ENCODE peak calls at places on chromosomes 11 and 22, in seven cellular contexts. Q is effector memory CD4-positive, alpha-beta T cell; Y is CD8-positive, alpha-beta memory T cell; M is T-helper 1 cell; X is heart right ventricle; G is HepG2; B is heart left ventricle. H is an unnamed sample.

GRCh38 chr11:6705905-6706535 is 22.9 kb upstream of the MRPL17 start:
- DNase-seq in Q (peak; percentile 15), Y (no peak), M (peak; percentile 19), X (no peak), G (peak; percentile 20), B (peak; percentile 46), H (peak; percentile 44)

GRCh38 chr11:122100222-122101080 is 15.6 kb downstream of the BLID start:
- DNase-seq in Q (no peak), Y (no peak), M (no peak), X (peak; percentile 50), G (no peak), B (peak; percentile 58), H (peak; percentile 11)

GRCh38 chr22:36612458-36612857 is 83.5 kb upstream of the EIF3D start:
- DNase-seq in Q (no peak), Y (no peak), M (no peak), X (no peak), G (no peak), B (no peak), H (no peak)

GRCh38 chr11:74248469-74248868 is 63.0 kb downstream of the P4HA3 start:
- DNase-seq in Q (no peak), Y (no peak), M (no peak), X (no peak), G (no peak), B (no peak), H (no peak)

GRCh38 chr11:62193954-62194353 is 3.9 kb downstream of the SCGB1D1 start:
- DNase-seq in Q (no peak), Y (no peak), M (no peak), X (no peak), G (no peak), B (no peak), H (no peak)

GRCh38 chr11:65516135-65516968 is 8.5 kb upstream of the SCYL1 start:
- DNase-seq in Q (no peak), Y (no peak), M (no peak), X (no peak), G (no peak), B (no peak), H (no peak)

GRCh38 chr11:101034076-101034475 is 95.5 kb downstream of the PGR start:
- DNase-seq in Q (no peak), Y (no peak), M (no peak), X (peak; percentile 45), G (no peak), B (peak; percentile 76), H (no peak)

GRCh38 chr11:31199403-31199802 is 170.1 kb downstream of the DCDC1 start:
- DNase-seq in Q (no peak), Y (no peak), M (no peak), X (no peak), G (no peak), B (no peak), H (no peak)

GRCh38 chr11:115761817-115762216 is 257.6 kb upstream of the CADM1 start:
- DNase-seq in Q (no peak), Y (no peak), M (no peak), X (no peak), G (no peak), B (no peak), H (no peak)

GRCh38 chr11:78460468-78460867 is 42.8 kb upstream of the GAB2 start:
- DNase-seq in Q (no peak), Y (no peak), M (no peak), X (no peak), G (no peak), B (no peak), H (no peak)

GRCh38 chr22:44693756-44694155 is 8.2 kb upstream of the PRR5 start:
- DNase-seq in Q (no peak), Y (no peak), M (no peak), X (no peak), G (no peak), B (no peak), H (no peak)

GRCh38 chr11:82046778-82047177 is 686.9 kb downstream of the FAM181B start:
- DNase-seq in Q (no peak), Y (no peak), M (no peak), X (no peak), G (no peak), B (no peak), H (no peak)

GRCh38 chr11:75203138-75203537 is 37.4 kb upstream of the TPBGL start:
- DNase-seq in Q (no peak), Y (no peak), M (no peak), X (no peak), G (no peak), B (no peak), H (no peak)

GRCh38 chr11:104222464-104222863 is 58.5 kb upstream of the PDGFD start:
- DNase-seq in Q (no peak), Y (no peak), M (no peak), X (no peak), G (no peak), B (no peak), H (no peak)

GRCh38 chr22:26367402-26368245 is 61.4 kb upstream of the ASPHD2 start:
- DNase-seq in Q (peak; percentile 29), Y (peak; percentile 48), M (peak; percentile 42), X (no peak), G (peak; percentile 54), B (no peak), H (peak; percentile 57)

GRCh38 chr22:30212363-30212995 is 34.1 kb downstream of the LIF start:
- DNase-seq in Q (no peak), Y (no peak), M (no peak), X (peak; percentile 47), G (peak; percentile 96), B (no peak), H (peak; percentile 49)

GRCh38 chr11:15672822-15673221 is 558.1 kb downstream of the INSC start:
- DNase-seq in Q (no peak), Y (no peak), M (no peak), X (no peak), G (no peak), B (no peak), H (no peak)

GRCh38 chr11:11346249-11346648 is 6.8 kb downstream of the CSNK2A3 start:
- DNase-seq in Q (no peak), Y (no peak), M (no peak), X (no peak), G (no peak), B (no peak), H (no peak)

GRCh38 chr11:130179396-130180306 is 20.1 kb downstream of the ST14 start:
- DNase-seq in Q (no peak), Y (no peak), M (no peak), X (no peak), G (no peak), B (no peak), H (peak; percentile 80)

GRCh38 chr22:47335460-47335859 is 573.0 kb downstream of the TBC1D22A start:
- DNase-seq in Q (no peak), Y (no peak), M (no peak), X (no peak), G (no peak), B (no peak), H (no peak)

GRCh38 chr22:25942126-25942988 is 200.4 kb downstream of the MYO18B start:
- DNase-seq in Q (no peak), Y (no peak), M (no peak), X (no peak), G (no peak), B (peak; percentile 42), H (no peak)

GRCh38 chr11:66113132-66113856 is 43.2 kb downstream of the PACS1 start:
- DNase-seq in Q (no peak), Y (no peak), M (no peak), X (no peak), G (peak; percentile 53), B (no peak), H (no peak)

GRCh38 chr11:84899740-84900139 is 727.4 kb downstream of the DLG2 start:
- DNase-seq in Q (no peak), Y (no peak), M (no peak), X (no peak), G (peak; percentile 10), B (no peak), H (no peak)

GRCh38 chr11:4181780-4182721 is 87.5 kb downstream of the RRM1 start:
- DNase-seq in Q (no peak), Y (no peak), M (no peak), X (peak; percentile 62), G (peak; percentile 48), B (peak; percentile 40), H (peak; percentile 74)

GRCh38 chr22:44668190-44668885 is 33.7 kb upstream of the PRR5 start:
- DNase-seq in Q (peak; percentile 60), Y (peak; percentile 58), M (peak; percentile 50), X (peak; percentile 37), G (no peak), B (no peak), H (no peak)

GRCh38 chr11:7546324-7546791 is 32.6 kb downstream of the PPFIBP2 start:
- DNase-seq in Q (no peak), Y (no peak), M (no peak), X (no peak), G (no peak), B (no peak), H (no peak)